ENCODE peak calls at places on chromosomes 3 and 15, in six cellular contexts. U, R, J, Z, Y and F are unnamed samples.
A peak's percentile ranks its signal among the peaks of the same experiment; 100 is the strongest.

GRCh38 chr3:172808969-172809546 is 58.5 kb downstream of the ECT2 start:
- DNase-seq in R (no peak), U (no peak), Z (peak; percentile 7), J (peak; percentile 47), Y (no peak), F (peak; percentile 21)

GRCh38 chr15:49232407-49232806 is 62.4 kb downstream of the GALK2 start:
- DNase-seq in Y (no peak), R (no peak), J (no peak), U (no peak), Z (no peak), F (no peak)

GRCh38 chr3:187558990-187559389 is 111.2 kb downstream of the SST start:
- DNase-seq in Z (no peak), Y (no peak), R (no peak), J (no peak), U (no peak), F (no peak)

GRCh38 chr3:53921296-53921695 is 29.6 kb upstream of the SELENOK start:
- DNase-seq in R (no peak), J (no peak), Z (peak; percentile 21), Y (no peak), U (no peak), F (no peak)

GRCh38 chr3:48594431-48595049 is 589 bp downstream of the COL7A1 start:
- DNase-seq in Z (no peak), R (no peak), U (no peak), J (peak; percentile 9), Y (peak; percentile 69), F (no peak)

GRCh38 chr3:59469948-59470723 is 420.3 kb upstream of the CFAP20DC start:
- DNase-seq in Z (no peak), Y (no peak), J (no peak), U (no peak), R (no peak), F (no peak)

GRCh38 chr3:70308760-70309159 is 3.7 kb downstream of the MDFIC2 start:
- DNase-seq in J (peak; percentile 1), R (no peak), Z (no peak), Y (no peak), U (no peak), F (no peak)

GRCh38 chr3:52525666-52526065 is 8.0 kb downstream of the NT5DC2 start:
- DNase-seq in R (no peak), Y (no peak), U (no peak), J (no peak), Z (no peak), F (no peak)

GRCh38 chr15:49622561-49622960 is 1.7 kb downstream of the DTWD1 start:
- DNase-seq in U (no peak), Z (no peak), R (no peak), J (peak; percentile 31), Y (no peak), F (no peak)

GRCh38 chr3:11953778-11954177 is 50.4 kb upstream of the SYN2 start:
- DNase-seq in Y (no peak), U (no peak), R (no peak), Z (no peak), J (no peak), F (no peak)

GRCh38 chr3:40801276-40801675 is 276.5 kb downstream of the ZNF621 start:
- DNase-seq in Z (no peak), Y (no peak), U (no peak), J (no peak), R (no peak), F (no peak)

GRCh38 chr3:194148383-194148782 is 12.4 kb downstream of the HES1 start:
- DNase-seq in Y (no peak), J (no peak), Z (no peak), R (no peak), U (no peak), F (no peak)

GRCh38 chr3:114128231-114128630 is 50.6 kb downstream of the DRD3 start:
- DNase-seq in Z (no peak), Y (no peak), J (no peak), R (no peak), U (no peak), F (no peak)

GRCh38 chr15:101054991-101055390 is 135.8 kb downstream of the LRRK1 start:
- DNase-seq in R (no peak), U (no peak), J (no peak), Y (peak; percentile 30), Z (no peak), F (no peak)

GRCh38 chr3:79140718-79141117 is 627.1 kb downstream of the ROBO1 start:
- DNase-seq in Y (no peak), U (no peak), R (no peak), J (no peak), Z (no peak), F (no peak)

GRCh38 chr15:62066663-62067447 is at the start of gene C2CD4A:
- DNase-seq in Z (peak; percentile 88), R (peak; percentile 27), U (no peak), J (no peak), Y (peak; percentile 87), F (peak; percentile 70)

GRCh38 chr3:23253214-23253613 is 50.1 kb downstream of the UBE2E2 start:
- DNase-seq in Y (no peak), R (no peak), Z (no peak), U (peak; percentile 48), J (no peak), F (no peak)

GRCh38 chr3:20057612-20058180 is 17.4 kb downstream of the KAT2B start:
- DNase-seq in Z (no peak), J (no peak), Y (no peak), R (no peak), U (no peak), F (no peak)

GRCh38 chr3:42652611-42653302 is 740 bp upstream of the ZBTB47 start:
- DNase-seq in Y (peak; percentile 58), Z (peak; percentile 29), R (peak; percentile 57), U (peak; percentile 16), J (peak; percentile 86), F (peak; percentile 69)

GRCh38 chr3:188003188-188004171 is 150.5 kb upstream of the LPP start:
- DNase-seq in R (peak; percentile 12), Z (peak; percentile 97), J (no peak), Y (no peak), U (no peak), F (no peak)

GRCh38 chr15:86044981-86045380 is 34.7 kb upstream of the AGBL1 start:
- DNase-seq in Z (no peak), R (no peak), Y (peak; percentile 34), J (no peak), U (no peak), F (no peak)

GRCh38 chr3:139794469-139795265 is 116.9 kb upstream of the NMNAT3 start:
- DNase-seq in Z (no peak), J (peak; percentile 4), R (no peak), Y (no peak), U (no peak), F (no peak)

GRCh38 chr15:63043391-63044076 is 987 bp downstream of the TPM1 start:
- DNase-seq in U (no peak), Z (no peak), J (no peak), R (no peak), Y (no peak), F (no peak)

GRCh38 chr3:55486101-55486856 is 827 bp downstream of the WNT5A start:
- DNase-seq in Y (peak; percentile 79), J (no peak), R (no peak), Z (no peak), U (no peak), F (no peak)

GRCh38 chr3:71584216-71585061 is 911 bp upstream of the FOXP1 start:
- DNase-seq in U (no peak), J (peak; percentile 83), Y (peak; percentile 62), Z (peak; percentile 68), R (no peak), F (no peak)

GRCh38 chr3:50132421-50133282 is 22.5 kb upstream of the SEMA3F start:
- DNase-seq in U (no peak), Y (no peak), Z (no peak), J (no peak), R (no peak), F (no peak)

GRCh38 chr3:126540342-126540849 is 16.4 kb downstream of the CHST13 start:
- DNase-seq in R (peak; percentile 15), Y (no peak), J (peak; percentile 45), U (no peak), Z (no peak), F (peak; percentile 76)

GRCh38 chr3:81910244-81910852 is 148.9 kb upstream of the GBE1 start:
- DNase-seq in J (peak; percentile 30), Y (no peak), R (peak; percentile 3), Z (peak; percentile 46), U (peak; percentile 21), F (peak; percentile 23)
- TF ChIP-seq MAX in J (no peak), Y (no peak), R (peak; percentile 29), Z (no peak), U (no peak), F (peak; percentile 38)

DNA sequence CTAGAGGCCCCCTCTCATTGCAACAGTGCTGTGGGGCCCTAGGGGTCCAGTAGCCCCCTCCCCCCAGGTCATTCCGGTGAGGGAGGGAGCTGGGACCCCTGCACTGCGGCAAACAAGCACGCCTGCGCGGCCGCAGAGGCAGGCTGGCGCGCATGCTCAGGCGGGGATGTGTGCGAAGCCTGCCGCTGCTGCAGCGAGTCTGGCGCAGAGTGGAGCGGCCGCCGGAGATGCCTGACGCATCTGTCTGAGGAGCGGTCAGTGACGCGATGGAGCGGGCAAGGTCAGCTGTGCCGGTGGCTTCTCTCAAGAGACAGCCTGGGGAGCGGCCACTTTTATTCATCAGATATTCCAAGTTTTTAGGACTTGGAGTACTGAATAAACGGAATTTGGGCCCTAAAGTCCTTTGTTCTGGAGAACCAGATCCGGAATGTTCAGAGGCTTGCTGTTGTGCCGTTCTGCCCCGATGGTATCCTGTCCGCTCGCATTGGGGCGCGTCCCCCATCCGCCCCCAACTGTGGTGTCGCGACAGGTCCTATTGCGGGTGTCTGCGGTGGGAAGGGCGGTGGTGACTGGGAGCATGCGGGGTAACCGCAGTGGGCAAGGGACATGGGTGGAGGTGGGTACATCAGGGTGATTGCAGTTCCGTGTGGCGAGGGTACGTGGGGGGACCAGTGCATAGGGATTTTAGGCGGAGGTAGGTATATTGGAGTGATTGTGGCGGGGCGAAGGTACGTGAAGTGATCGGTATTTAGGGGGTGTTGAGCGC is at the start of the genes SNRPN and SNURF:
- DNase-seq in R (peak; percentile 39), Z (peak; percentile 30), Y (peak; percentile 78), U (peak; percentile 11), J (no peak), F (no peak)
- TF ChIP-seq POLR2A in R (peak; percentile 93), Z (peak; percentile 85), Y (peak; percentile 95), U (peak; percentile 96), J (no peak), F (no peak)

DNA sequence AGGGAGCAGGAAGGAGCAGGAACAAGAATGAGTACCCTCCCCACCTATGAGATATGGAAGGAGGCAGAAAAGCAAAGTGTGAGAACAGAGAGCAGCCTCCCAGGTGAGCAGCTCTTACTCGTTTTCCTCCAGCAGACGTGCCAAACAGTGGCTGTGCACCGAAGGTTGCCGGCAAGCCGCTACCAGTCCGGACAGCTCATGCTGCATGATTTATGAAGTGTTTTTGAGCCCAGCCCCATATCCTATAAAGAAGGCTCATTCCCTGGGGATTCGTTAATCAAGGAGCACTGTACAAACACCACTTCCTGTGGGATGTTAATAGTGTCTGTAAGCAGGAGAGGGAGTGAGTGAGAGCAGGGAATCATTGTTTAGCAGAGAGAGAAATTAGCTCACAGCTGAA is 118.3 kb upstream of the FOXB1 start:
- DNase-seq in Z (no peak), Y (no peak), U (no peak), R (no peak), J (no peak), F (no peak)
- TF ChIP-seq RAD21 in Z (no peak), Y (no peak), U (no peak), R (no peak), J (no peak), F (no peak)

GRCh38 chr3:174483254-174483653 is 375.9 kb upstream of the NAALADL2 start:
- DNase-seq in U (no peak), J (no peak), Y (no peak), R (no peak), Z (no peak), F (no peak)

GRCh38 chr3:174480767-174481166 is 378.4 kb upstream of the NAALADL2 start:
- DNase-seq in Z (no peak), Y (no peak), R (no peak), U (no peak), J (no peak), F (no peak)

GRCh38 chr3:174477491-174477890 is 381.6 kb upstream of the NAALADL2 start:
- DNase-seq in R (no peak), J (no peak), Y (no peak), Z (no peak), U (no peak), F (no peak)
- TF ChIP-seq MAX in R (no peak), J (no peak), Y (no peak), Z (no peak), U (no peak), F (no peak)